ENCODE peak calls at places on chromosomes 2 and 18, in ten cellular contexts. X is GM23338, I is fibroblast of lung, L is astrocyte of the spinal cord, N is OCI-LY7, P is lower lobe of right lung, M is uterus, V is gastrocnemius medialis, Q is PC-9, U is tibial artery. G is an unnamed sample.
A peak's percentile ranks its signal among the peaks of the same experiment; 100 is the strongest.

GRCh38 chr2:106845716-106846115 is 40.3 kb downstream of the ST6GAL2 start:
- DNase-seq in X (no peak), I (no peak), L (no peak), N (no peak), P (no peak), M (no peak), V (no peak), Q (no peak), U (no peak), G (no peak)

GRCh38 chr2:73899801-73900336 is 7.1 kb downstream of the ACTG2 start:
- DNase-seq in X (no peak), I (no peak), L (no peak), N (no peak), P (no peak), M (no peak), V (no peak), Q (no peak), U (peak; percentile 58), G (no peak)

GRCh38 chr2:220188031-220188430 is 560.6 kb downstream of the SLC4A3 start:
- DNase-seq in X (no peak), I (peak; percentile 91), L (peak; percentile 82), N (no peak), P (no peak), M (no peak), V (no peak), Q (peak; percentile 62), U (no peak), G (peak; percentile 86)

GRCh38 chr2:76512421-76512820 is 801.7 kb upstream of the GCFC2 start:
- DNase-seq in X (no peak), I (no peak), L (no peak), N (no peak), P (no peak), M (no peak), V (no peak), Q (no peak), U (no peak), G (no peak)

GRCh38 chr2:73852020-73852419 is 23.3 kb downstream of the STAMBP start:
- DNase-seq in X (no peak), I (peak; percentile 87), L (peak; percentile 63), N (no peak), P (no peak), M (no peak), V (no peak), Q (peak; percentile 52), U (no peak), G (peak; percentile 40)

GRCh38 chr2:9885036-9885684 is 41.9 kb downstream of the TAF1B start:
- DNase-seq in X (no peak), I (peak; percentile 56), L (peak; percentile 40), N (no peak), P (no peak), M (no peak), V (no peak), Q (peak; percentile 58), U (no peak), G (no peak)

GRCh38 chr18:46412831-46413371 is 244.1 kb downstream of the LOXHD1 start:
- DNase-seq in X (no peak), I (no peak), L (no peak), N (no peak), P (no peak), M (no peak), V (no peak), Q (no peak), U (no peak), G (no peak)

GRCh38 chr18:41695441-41695840 is 259.6 kb upstream of the PIK3C3 start:
- DNase-seq in X (no peak), I (no peak), L (peak; percentile 6), N (no peak), P (no peak), M (no peak), V (no peak), Q (no peak), U (no peak), G (no peak)

GRCh38 chr18:58087928-58088722 is 44.1 kb downstream of the NEDD4L start:
- DNase-seq in X (peak; percentile 36), I (peak; percentile 10), L (no peak), N (no peak), P (peak; percentile 82), M (no peak), V (no peak), Q (peak; percentile 100), U (no peak), G (no peak)

GRCh38 chr2:116580209-116580608 is 1234.3 kb upstream of the DDX18 start:
- DNase-seq in X (no peak), I (no peak), L (no peak), N (no peak), P (no peak), M (no peak), V (no peak), Q (no peak), U (no peak), G (no peak)

GRCh38 chr2:34907812-34908211 is 1308.7 kb upstream of the FAM98A start:
- DNase-seq in X (no peak), I (no peak), L (no peak), N (no peak), P (no peak), M (no peak), V (no peak), Q (no peak), U (no peak), G (no peak)
- TF ChIP-seq CTCF in X (peak; percentile 40), I (no peak), L (no peak), N (peak; percentile 68), P (no peak), M (no peak), V (no peak), Q (no peak), U (no peak), G (no peak)

DNA sequence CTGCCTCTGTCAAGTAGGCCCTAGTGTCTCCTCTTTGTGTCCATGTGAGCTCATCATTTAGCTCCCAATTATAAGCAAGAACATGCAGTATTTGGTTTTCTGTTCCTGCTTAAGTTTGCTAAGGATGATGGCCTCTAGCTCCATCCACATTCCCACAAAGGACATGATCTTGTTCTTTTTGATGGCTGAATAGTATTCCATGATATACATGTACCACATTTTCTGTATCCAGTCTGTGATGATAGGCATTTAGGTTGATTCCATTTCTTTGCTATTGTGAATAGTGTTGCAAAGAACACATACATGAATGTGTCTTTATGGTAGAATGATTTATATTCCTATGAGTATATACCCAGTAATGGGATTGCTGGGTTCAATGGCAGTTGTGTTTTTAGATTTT is 263.2 kb downstream of the PARD3B start:
- DNase-seq in X (no peak), I (no peak), L (no peak), N (no peak), P (no peak), M (no peak), V (no peak), Q (no peak), U (no peak), G (no peak)
- H3K4me3 ChIP-seq in X (no peak overlapping the region), I (no peak overlapping the region), L (no peak overlapping the region), N (no peak overlapping the region), P (no peak overlapping the region), M (no peak overlapping the region), V (no peak overlapping the region), Q (no peak overlapping the region), U (no peak overlapping the region), G (no peak overlapping the region)

DNA sequence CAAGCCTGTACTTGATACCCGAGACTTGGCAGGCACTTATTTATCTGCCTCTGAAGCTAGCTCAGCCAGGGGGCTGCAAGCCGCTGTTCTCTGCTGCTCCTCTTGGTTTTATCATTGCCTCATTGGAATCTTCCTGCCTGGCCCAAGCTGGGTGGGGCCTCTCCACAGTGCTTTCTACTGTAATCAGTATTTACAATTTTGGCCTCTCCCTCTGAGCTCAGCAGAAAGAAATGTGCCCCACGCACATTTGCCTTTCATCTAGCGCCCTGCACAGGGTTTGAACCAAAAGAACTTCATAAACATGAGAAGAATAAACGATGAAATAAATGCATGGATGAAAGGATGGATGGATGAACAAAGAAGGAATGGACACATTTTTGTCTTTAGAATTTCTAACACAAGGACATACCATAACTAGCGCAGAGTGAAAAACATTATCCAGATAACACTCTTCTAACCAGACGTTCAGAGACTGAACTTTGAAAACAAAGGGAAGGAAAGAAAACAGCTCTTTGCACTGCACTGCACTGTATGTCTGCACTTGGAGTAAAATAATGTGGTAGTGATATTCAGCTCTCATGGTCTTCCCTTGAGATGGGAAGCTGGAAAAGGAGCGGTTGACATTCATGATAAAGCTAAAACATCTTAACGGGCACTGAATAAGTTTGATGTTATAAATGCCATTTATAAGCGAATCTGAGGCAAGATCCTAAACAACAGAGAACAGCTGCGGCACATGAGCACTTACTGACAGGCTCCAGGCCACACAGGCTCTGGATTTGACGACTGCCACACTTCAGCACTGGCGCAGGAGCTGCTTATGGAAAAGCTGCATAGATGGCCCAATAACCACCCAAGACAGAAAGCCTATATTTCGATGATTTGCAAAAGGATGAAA is 86.8 kb upstream of the SP3 start:
- DNase-seq in X (peak; percentile 58), I (peak; percentile 83), L (peak; percentile 61), N (no peak), P (no peak), M (no peak), V (no peak), Q (peak; percentile 83), U (no peak), G (no peak)
- TF ChIP-seq CTCF in X (no peak), I (no peak), L (no peak), N (no peak), P (no peak), M (no peak), V (no peak), Q (no peak), U (no peak), G (no peak)

DNA sequence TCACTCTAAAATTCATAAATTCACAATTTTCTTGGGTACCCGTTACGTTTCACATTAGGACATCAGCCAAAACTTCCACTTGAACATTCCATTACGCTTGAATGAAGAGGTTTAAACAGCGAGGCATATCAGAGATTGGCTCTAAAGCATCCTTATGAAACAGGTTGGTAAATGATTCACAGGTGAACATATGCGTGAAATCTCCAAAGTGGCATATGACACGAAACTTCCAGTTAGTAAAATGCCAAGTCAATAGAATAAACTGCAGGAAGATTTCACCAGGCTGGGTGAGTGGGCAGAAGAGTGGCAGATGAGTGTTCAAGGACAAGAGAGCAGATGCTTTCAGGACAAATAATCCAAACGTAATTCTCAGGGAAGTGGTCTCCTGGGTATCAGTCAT is 33.9 kb upstream of the GLS start:
- DNase-seq in X (no peak), I (peak; percentile 70), L (no peak), N (no peak), P (no peak), M (no peak), V (no peak), Q (peak; percentile 67), U (no peak), G (no peak)
- H3K4me3 ChIP-seq in X (no peak overlapping the region), I (no peak overlapping the region), L (no peak overlapping the region), N (no peak overlapping the region), P (no peak overlapping the region), M (no peak overlapping the region), V (no peak overlapping the region), Q (no peak overlapping the region), U (no peak overlapping the region), G (no peak overlapping the region)

G was measured in AG09309.